ENCODE peak calls at places on chromosomes 11 and 22, in eight cellular contexts. X, D, F, U, A, K, E and M are unnamed samples.

GRCh38 chr11:46564459-46564858 is 29.4 kb downstream of the AMBRA1 start:
- DNase-seq in X (peak; percentile 56), D (no peak), F (no peak), U (no peak), A (no peak), K (no peak), E (no peak), M (no peak)

GRCh38 chr11:127345819-127346459 is 345.4 kb upstream of the KIRREL3 start:
- DNase-seq in X (peak; percentile 10), D (no peak), F (peak; percentile 18), U (no peak), A (peak; percentile 70), K (no peak), E (no peak), M (no peak)

GRCh38 chr11:50412832-50413231 is 380.2 kb downstream of the OR4C45 start:
- DNase-seq in X (no peak), D (peak; percentile 10), F (no peak), U (no peak), A (no peak), K (no peak), E (no peak), M (no peak)

GRCh38 chr22:48736593-48737460 is 1090.8 kb downstream of the BRD1 start:
- DNase-seq in X (no peak), D (no peak), F (no peak), U (no peak), A (no peak), K (no peak), E (no peak), M (no peak)

GRCh38 chr22:49269371-49269770 is 558.3 kb downstream of the BRD1 start:
- DNase-seq in X (no peak), D (no peak), F (no peak), U (no peak), A (peak; percentile 36), K (no peak), E (no peak), M (no peak)

GRCh38 chr22:28883917-28884753 is 763 bp downstream of the ZNRF3 start:
- DNase-seq in X (peak; percentile 43), D (peak; percentile 51), F (peak; percentile 37), U (peak; percentile 42), A (peak; percentile 74), K (peak; percentile 33), E (no peak), M (peak; percentile 77)

GRCh38 chr11:46855167-46855566 is 9.1 kb upstream of the CKAP5 start:
- DNase-seq in X (no peak), D (no peak), F (no peak), U (no peak), A (no peak), K (no peak), E (no peak), M (no peak)

GRCh38 chr11:117315285-117316196 is 515 bp downstream of the BACE1 start:
- DNase-seq in X (peak; percentile 32), D (no peak), F (no peak), U (peak; percentile 30), A (no peak), K (no peak), E (no peak), M (peak; percentile 68)

GRCh38 chr11:209275-210121 is 2.0 kb downstream of the RIC8A start:
- DNase-seq in X (peak; percentile 44), D (peak; percentile 19), F (no peak), U (peak; percentile 6), A (no peak), K (no peak), E (no peak), M (peak; percentile 73)

GRCh38 chr11:83978942-83979341 is 692.8 kb upstream of the CCDC90B start:
- DNase-seq in X (no peak), D (no peak), F (no peak), U (no peak), A (no peak), K (no peak), E (no peak), M (no peak)

GRCh38 chr11:58675344-58676155 is 53.1 kb downstream of the CNTF start:
- DNase-seq in X (peak; percentile 60), D (peak; percentile 82), F (peak; percentile 73), U (peak; percentile 79), A (peak; percentile 76), K (peak; percentile 73), E (no peak), M (peak; percentile 82)

GRCh38 chr22:20212754-20213699 is 55.1 kb downstream of the RTN4R start:
- DNase-seq in X (no peak), D (no peak), F (no peak), U (no peak), A (no peak), K (no peak), E (no peak), M (no peak)

GRCh38 chr11:76602431-76602861 is 68.1 kb downstream of the LRRC32 start:
- DNase-seq in X (peak; percentile 23), D (peak; percentile 87), F (peak; percentile 72), U (no peak), A (no peak), K (peak; percentile 85), E (no peak), M (no peak)

GRCh38 chr11:29802522-29802921 is 214.3 kb downstream of the KCNA4 start:
- DNase-seq in X (no peak), D (no peak), F (no peak), U (no peak), A (no peak), K (no peak), E (no peak), M (no peak)

GRCh38 chr11:100706179-100706578 is 19.1 kb downstream of the ARHGAP42 start:
- DNase-seq in X (no peak), D (no peak), F (no peak), U (no peak), A (no peak), K (no peak), E (no peak), M (no peak)

GRCh38 chr11:100849009-100849913 is 162.2 kb downstream of the ARHGAP42 start:
- DNase-seq in X (peak; percentile 83), D (no peak), F (no peak), U (no peak), A (no peak), K (no peak), E (no peak), M (no peak)

GRCh38 chr11:65777241-65777640 is 3.5 kb downstream of the AP5B1 start:
- DNase-seq in X (no peak), D (peak; percentile 10), F (no peak), U (no peak), A (no peak), K (no peak), E (no peak), M (peak; percentile 9)

GRCh38 chr22:45204241-45204640 is 36.5 kb downstream of the KIAA0930 start:
- DNase-seq in X (no peak), D (no peak), F (no peak), U (no peak), A (no peak), K (no peak), E (no peak), M (peak; percentile 50)

DNA sequence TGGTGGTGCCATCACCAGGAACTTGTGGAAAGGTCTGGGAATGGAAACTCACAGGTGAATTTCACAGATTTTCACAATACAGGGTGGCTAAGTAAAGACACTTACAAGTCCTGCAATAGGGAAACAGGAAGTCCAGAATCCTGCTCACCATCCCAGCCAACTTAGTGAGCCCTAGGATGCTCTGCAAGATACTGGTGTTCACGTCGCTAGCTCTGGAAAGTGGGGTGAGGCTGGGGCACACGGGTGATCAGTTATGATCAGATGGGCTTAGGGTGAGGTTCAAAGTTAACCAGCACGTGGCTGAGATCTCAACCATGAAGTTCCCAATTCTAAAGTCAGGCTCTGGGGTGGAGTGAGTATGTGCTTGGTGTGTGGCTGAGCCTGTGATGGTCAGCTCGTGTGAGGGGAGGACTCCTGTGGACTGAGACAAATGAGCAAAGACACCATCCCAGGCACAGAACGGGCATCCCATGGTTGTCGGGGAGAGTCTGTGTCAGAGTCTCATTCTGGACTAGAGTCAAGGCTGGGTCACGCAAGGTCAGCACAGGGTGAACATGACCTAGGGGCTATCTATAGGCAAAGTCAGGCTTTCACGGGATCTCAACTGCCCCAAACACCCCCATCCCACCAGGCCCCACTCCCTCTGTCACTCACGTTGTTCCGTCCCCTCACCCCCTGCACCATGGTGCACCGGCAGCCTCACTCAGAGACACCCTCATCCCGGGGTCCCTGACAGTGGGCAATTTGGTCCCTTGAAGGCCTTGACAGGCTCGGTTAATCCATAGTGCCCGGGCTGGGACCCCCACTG is 23.9 kb downstream of the IGLL5 start:
- DNase-seq in X (no peak), D (no peak), F (no peak), U (no peak), A (no peak), K (no peak), E (no peak), M (no peak)
- H3K27me3 ChIP-seq in X (peaks cover 68% of the 10 kb centered on the region), D (no peaks in the 10 kb centered on the region), F (peaks cover 68% of the 10 kb centered on the region), U (no peaks in the 10 kb centered on the region), A (peaks cover 100% of the 10 kb centered on the region), K (no peaks in the 10 kb centered on the region), E (no peaks in the 10 kb centered on the region), M (no peaks in the 10 kb centered on the region)

GRCh38 chr11:11856638-11857037 is 14.9 kb downstream of the USP47 start:
- DNase-seq in X (no peak), D (no peak), F (no peak), U (peak; percentile 33), A (no peak), K (no peak), E (no peak), M (no peak)
- H3K27ac ChIP-seq in X (peak overlapping the region; percentile 10), D (no peak overlapping the region), F (peak overlapping the region; percentile 20), U (no peak overlapping the region), A (no peak overlapping the region), K (no peak overlapping the region), E (no peak overlapping the region), M (no peak overlapping the region)

GRCh38 chr11:124724854-124725718 is 14.7 kb upstream of the NRGN start:
- DNase-seq in X (no peak), D (peak; percentile 58), F (no peak), U (no peak), A (no peak), K (peak; percentile 52), E (no peak), M (no peak)
- H3K27me3 ChIP-seq in X (peaks cover 66% of the 10 kb centered on the region), D (no peaks in the 10 kb centered on the region), F (peaks cover 69% of the 10 kb centered on the region), U (no peaks in the 10 kb centered on the region), A (peaks cover 54% of the 10 kb centered on the region), K (peaks cover 3% of the 10 kb centered on the region), E (peaks cover 23% of the 10 kb centered on the region), M (no peaks in the 10 kb centered on the region)

GRCh38 chr11:36354221-36355003 is 58.3 kb downstream of the PRR5L start:
- DNase-seq in X (peak; percentile 33), D (peak; percentile 8), F (no peak), U (no peak), A (no peak), K (no peak), E (no peak), M (no peak)
- H3K27ac ChIP-seq in X (peak overlapping the region; percentile 70), D (peak overlapping the region; percentile 12), F (no peak overlapping the region), U (no peak overlapping the region), A (no peak overlapping the region), K (no peak overlapping the region), E (no peak overlapping the region), M (no peak overlapping the region)

DNA sequence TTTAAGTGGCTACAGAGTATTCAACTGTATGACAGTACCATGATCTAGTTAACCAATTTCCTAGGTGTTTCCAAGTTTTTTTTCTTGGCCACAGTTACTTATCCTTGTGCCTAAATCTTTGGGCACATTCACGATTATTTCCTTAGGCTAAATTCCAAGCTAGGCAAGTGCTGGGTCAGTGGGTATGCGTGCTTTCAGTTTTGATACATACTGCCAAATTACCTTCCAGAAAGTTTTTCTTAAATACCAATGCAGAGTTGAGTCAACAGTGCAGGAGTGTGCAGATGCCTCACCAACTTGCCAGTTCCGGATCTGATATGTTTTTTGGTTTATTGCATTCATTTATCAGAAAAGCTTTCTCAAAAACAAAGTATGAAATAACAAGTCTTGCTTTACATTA is 67.9 kb upstream of the OR4B1 start:
- DNase-seq in X (no peak), D (no peak), F (no peak), U (no peak), A (no peak), K (no peak), E (no peak), M (no peak)
- H3K27me3 ChIP-seq in X (no peaks in the 10 kb centered on the region), D (no peaks in the 10 kb centered on the region), F (no peaks in the 10 kb centered on the region), U (no peaks in the 10 kb centered on the region), A (no peaks in the 10 kb centered on the region), K (no peaks in the 10 kb centered on the region), E (no peaks in the 10 kb centered on the region), M (no peaks in the 10 kb centered on the region)